ENCODE peak calls at places on chromosomes 6 and 20, in four cellular contexts. X, F, E and O are unnamed samples.

GRCh38 chr6:87431263-87431662 is 23.5 kb downstream of the CFAP206 start:
- DNase-seq in X (no peak), F (no peak), E (no peak), O (no peak)

GRCh38 chr20:43894531-43894930 is 20.1 kb upstream of the TOX2 start:
- DNase-seq in E (no peak), X (no peak), F (no peak), O (no peak)

GRCh38 chr6:151705994-151706733 is 101.3 kb upstream of the ESR1 start:
- DNase-seq in F (no peak), E (no peak), X (no peak), O (no peak)

GRCh38 chr6:35730745-35731413 is 6.0 kb upstream of the ARMC12 start:
- DNase-seq in X (no peak), E (no peak), F (no peak), O (no peak)

GRCh38 chr6:136751478-136751956 is 40.8 kb downstream of the MAP3K5 start:
- DNase-seq in E (no peak), F (no peak), X (no peak), O (peak)

GRCh38 chr6:165519316-165519715 is 143.7 kb downstream of the PDE10A start:
- DNase-seq in X (no peak), F (no peak), E (no peak), O (no peak)

GRCh38 chr6:35016417-35017221 is 124.5 kb downstream of the TCP11 start:
- DNase-seq in E (peak), X (no peak), F (no peak), O (no peak)

GRCh38 chr6:142824491-142824890 is 120.5 kb downstream of the HIVEP2 start:
- DNase-seq in F (no peak), X (no peak), E (no peak), O (no peak)

GRCh38 chr6:93721386-93722048 is 302.2 kb upstream of the EPHA7 start:
- DNase-seq in E (no peak), X (peak), F (no peak), O (no peak)

GRCh38 chr6:96898241-96898851 is 655 bp upstream of the NDUFAF4 start:
- DNase-seq in X (no peak), F (no peak), E (no peak), O (peak)

GRCh38 chr20:25372584-25373336 is 17.9 kb downstream of the ABHD12 start:
- DNase-seq in F (no peak), X (no peak), E (no peak), O (no peak)

GRCh38 chr6:30101423-30101938 is 11.4 kb downstream of the TRIM31 start:
- DNase-seq in E (no peak), F (no peak), X (no peak), O (peak)

GRCh38 chr6:111030008-111031006 is 48.5 kb downstream of the RPF2 start:
- DNase-seq in F (no peak), E (peak), X (no peak), O (no peak)

GRCh38 chr20:36632147-36632486 is 13.9 kb downstream of the SLA2 start:
- DNase-seq in X (no peak), F (no peak), E (no peak), O (no peak)

GRCh38 chr6:45663181-45664180 is 285.7 kb upstream of the SUPT3H start:
- DNase-seq in E (no peak), X (no peak), F (no peak), O (no peak)

GRCh38 chr6:107323133-107323785 is 136.1 kb downstream of the PDSS2 start:
- DNase-seq in X (no peak), E (no peak), F (no peak), O (no peak)

GRCh38 chr20:32581839-32582658 is 3.1 kb downstream of the NOL4L start:
- DNase-seq in F (no peak), X (no peak), E (no peak), O (no peak)

GRCh38 chr20:37333848-37334318 is 12.1 kb upstream of the SRC start:
- DNase-seq in E (no peak), F (no peak), X (no peak), O (no peak)

GRCh38 chr6:137705166-137706064 is 161.6 kb upstream of the TNFAIP3 start:
- DNase-seq in X (peak), F (no peak), E (peak), O (peak)

GRCh38 chr6:25377672-25378071 is 98.5 kb downstream of the CARMIL1 start:
- DNase-seq in X (no peak), F (no peak), E (no peak), O (no peak)

GRCh38 chr6:106272289-106272688 is 53.3 kb downstream of the ATG5 start:
- DNase-seq in F (no peak), X (no peak), E (no peak), O (no peak)

GRCh38 chr6:106275692-106276091 is 49.9 kb downstream of the ATG5 start:
- DNase-seq in X (no peak), F (no peak), E (no peak), O (peak)

GRCh38 chr6:106273087-106273486 is 52.5 kb downstream of the ATG5 start:
- DNase-seq in F (no peak), E (no peak), X (no peak), O (peak)
- TF ChIP-seq CTCF in F (no peak), E (no peak), X (no peak), O (no peak)

GRCh38 chr20:10094566-10095173 is 59.9 kb downstream of the ANKEF1 start:
- DNase-seq in F (no peak), X (no peak), E (no peak), O (no peak)
- TF ChIP-seq CTCF in F (no peak), X (peak), E (no peak), O (no peak)

GRCh38 chr6:166705070-166705469 is 78.0 kb upstream of the RPS6KA2 start:
- DNase-seq in X (no peak), E (no peak), F (no peak), O (no peak)

GRCh38 chr6:166708466-166708865 is 81.4 kb upstream of the RPS6KA2 start:
- DNase-seq in E (no peak), F (no peak), X (no peak), O (no peak)

GRCh38 chr6:166710084-166710483 is 83.0 kb upstream of the RPS6KA2 start:
- DNase-seq in E (no peak), X (no peak), F (no peak), O (no peak)

GRCh38 chr6:166704171-166704570 is 77.1 kb upstream of the RPS6KA2 start:
- DNase-seq in E (no peak), X (no peak), F (no peak), O (no peak)

DNA sequence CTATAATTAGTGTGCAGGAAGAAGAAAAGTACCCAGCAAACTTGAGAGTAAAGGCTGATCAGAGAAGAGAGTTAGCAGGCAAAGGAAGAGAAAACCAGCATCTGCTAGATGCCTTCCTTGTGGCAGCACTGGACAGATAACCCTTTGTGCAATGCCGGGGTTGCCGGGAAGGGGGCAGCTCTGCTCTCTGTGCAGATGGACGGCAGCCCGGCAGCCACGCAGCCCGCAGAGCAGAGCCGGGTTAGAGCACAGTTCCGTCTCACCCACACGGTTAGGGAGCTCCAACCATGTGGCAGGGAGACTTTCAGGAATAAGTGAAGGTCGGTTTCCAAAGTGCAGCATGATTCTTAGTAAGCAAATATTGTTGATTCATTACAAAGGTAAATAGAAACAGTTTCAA is 80.0 kb upstream of the RPS6KA2 start:
- DNase-seq in X (no peak), F (no peak), E (no peak), O (peak)
- TF ChIP-seq CTCF in X (peak), F (no peak), E (peak), O (peak)

GRCh38 chr20:35190556-35190955 is 18.7 kb downstream of the PROCR start:
- DNase-seq in X (no peak), E (no peak), F (no peak), O (no peak)
- TF ChIP-seq CTCF in X (no peak), E (no peak), F (no peak), O (no peak)

GRCh38 chr6:82353848-82354247 is 9.8 kb upstream of the TPBG start:
- DNase-seq in F (no peak), E (no peak), X (no peak), O (no peak)

DNA sequence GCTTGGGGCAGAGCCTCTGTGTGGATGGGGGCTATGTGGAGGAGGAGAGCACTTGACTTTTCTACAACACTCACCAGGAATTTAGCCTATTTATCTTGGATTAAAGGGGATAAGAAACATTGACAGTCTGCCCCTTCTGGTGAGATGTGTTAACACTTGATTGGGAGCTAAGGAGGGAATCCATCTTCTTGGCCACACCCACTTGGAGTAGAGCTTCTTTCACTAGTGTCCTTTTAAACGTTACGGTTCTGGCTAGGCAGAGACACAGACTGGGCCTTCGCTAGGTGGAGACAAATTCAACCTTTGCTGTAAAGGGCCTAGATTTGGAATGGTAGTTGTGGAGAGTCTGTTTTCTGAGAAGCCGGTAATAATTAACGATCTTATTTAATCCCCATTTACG is 15.5 kb upstream of the TPBG start:
- DNase-seq in F (no peak), X (no peak), E (no peak), O (no peak)
- TF ChIP-seq CTCF in F (no peak), X (peak), E (no peak), O (no peak)

DNA sequence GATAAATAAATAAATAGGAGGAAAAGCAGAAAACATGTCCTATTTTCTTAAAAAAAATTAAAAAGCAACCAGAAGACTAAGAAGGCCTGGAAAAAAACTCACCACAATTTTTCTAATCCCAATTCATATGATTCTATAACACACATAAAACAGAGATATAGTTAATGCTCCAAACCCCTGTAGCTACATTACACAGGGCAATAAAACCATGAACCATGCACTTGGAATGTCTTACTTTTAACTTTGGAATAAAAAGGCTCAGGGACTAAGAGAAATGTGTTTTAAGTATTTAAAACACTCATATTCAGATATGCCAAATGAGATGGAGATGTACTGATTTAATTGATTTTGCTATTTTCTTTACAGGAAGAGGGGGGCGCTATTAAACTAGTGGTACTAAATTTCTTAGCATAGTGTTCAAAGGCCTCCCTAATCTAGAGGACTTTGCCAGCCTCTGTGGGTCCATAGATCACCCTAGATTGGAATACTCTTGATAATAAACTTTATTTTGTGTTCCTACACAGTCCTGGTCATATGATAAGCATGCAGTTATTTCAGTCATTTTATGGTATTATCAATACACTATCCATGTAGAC is 30.3 kb upstream of the GCM1 start:
- DNase-seq in F (no peak), E (no peak), X (no peak), O (no peak)
- TF ChIP-seq CTCF in F (no peak), E (no peak), X (no peak), O (peak)

GRCh38 chr6:52547647-52548352 is 29.1 kb downstream of the TRAM2 start:
- DNase-seq in E (no peak), F (no peak), X (no peak), O (no peak)

GRCh38 chr6:52548999-52549398 is 27.9 kb downstream of the TRAM2 start:
- DNase-seq in F (no peak), E (no peak), X (no peak), O (no peak)

GRCh38 chr6:52549428-52549827 is 27.4 kb downstream of the TRAM2 start:
- DNase-seq in X (no peak), E (no peak), F (no peak), O (no peak)

GRCh38 chr6:52546678-52547077 is 30.2 kb downstream of the TRAM2 start:
- DNase-seq in X (no peak), E (no peak), F (no peak), O (peak)

GRCh38 chr6:52548353-52548713 is 28.5 kb downstream of the TRAM2 start:
- DNase-seq in X (no peak), E (no peak), F (no peak), O (no peak)
- TF ChIP-seq CTCF in X (no peak), E (no peak), F (no peak), O (no peak)

GRCh38 chr6:169960531-169960890 is 209.1 kb downstream of the ERMARD start:
- DNase-seq in E (no peak), X (no peak), F (peak), O (no peak)

GRCh38 chr6:169962604-169963469 is 211.4 kb downstream of the ERMARD start:
- DNase-seq in X (no peak), E (no peak), F (no peak), O (no peak)

GRCh38 chr6:169963581-169964297 is 212.3 kb downstream of the ERMARD start:
- DNase-seq in X (no peak), E (no peak), F (no peak), O (no peak)

GRCh38 chr6:169960891-169961611 is 209.6 kb downstream of the ERMARD start:
- DNase-seq in X (no peak), E (no peak), F (peak), O (no peak)

GRCh38 chr6:169961772-169962561 is 210.5 kb downstream of the ERMARD start:
- DNase-seq in F (peak), E (no peak), X (no peak), O (no peak)
- TF ChIP-seq CTCF in F (no peak), E (peak), X (no peak), O (no peak)

GRCh38 chr6:37696220-37696840 is 1.4 kb downstream of the MDGA1 start:
- DNase-seq in X (no peak), F (no peak), E (no peak), O (peak)
- TF ChIP-seq CTCF in X (no peak), F (no peak), E (no peak), O (no peak)